ENCODE peak calls at places on chromosome 14, in four cellular contexts. D is endothelial cell of umbilical vein, G is uterus, W is esophagus muscularis mucosa. Y is an unnamed sample.

GRCh38 chr14:101020971-101021370 is 117.4 kb upstream of the RTL1 start:
- DNase-seq in G (no peak), D (no peak), W (peak; percentile 39), Y (no peak)

GRCh38 chr14:50067723-50068495 is 48.5 kb downstream of the VCPKMT start:
- DNase-seq in G (no peak), W (no peak), D (peak; percentile 38), Y (no peak)

GRCh38 chr14:63134801-63135200 is 69.4 kb upstream of the RHOJ start:
- DNase-seq in W (no peak), D (peak; percentile 15), G (no peak), Y (peak; percentile 12)

GRCh38 chr14:39267592-39268112 is 33.9 kb downstream of the MIA2 start:
- DNase-seq in W (no peak), G (no peak), D (no peak), Y (no peak)

GRCh38 chr14:39266871-39267591 is 33.3 kb downstream of the MIA2 start:
- DNase-seq in W (peak; percentile 93), G (peak; percentile 80), D (peak; percentile 86), Y (peak; percentile 92)

GRCh38 chr14:61343991-61344405 is 22.6 kb downstream of the PRKCH start:
- DNase-seq in G (no peak), D (no peak), W (no peak), Y (no peak)

GRCh38 chr14:102540310-102541028 is 30.9 kb upstream of the ANKRD9 start:
- DNase-seq in W (no peak), G (no peak), D (no peak), Y (no peak)

GRCh38 chr14:41280745-41281144 is 325.9 kb upstream of the LRFN5 start:
- DNase-seq in G (no peak), D (no peak), W (no peak), Y (peak; percentile 29)

GRCh38 chr14:77310041-77310440 is 10.6 kb downstream of the POMT2 start:
- DNase-seq in G (no peak), W (no peak), D (no peak), Y (no peak)

GRCh38 chr14:100622234-100622633 is 35.0 kb upstream of the BEGAIN start:
- DNase-seq in D (no peak), G (peak; percentile 8), W (no peak), Y (peak; percentile 38)

GRCh38 chr14:70808023-70808401 is 1.3 kb downstream of the MAP3K9 start:
- DNase-seq in G (no peak), W (no peak), D (no peak), Y (no peak)

GRCh38 chr14:67620217-67620789 is 583 bp downstream of the ARG2 start:
- DNase-seq in D (peak; percentile 31), W (no peak), G (peak; percentile 19), Y (no peak)

GRCh38 chr14:78412475-78412874 is 242.3 kb downstream of the NRXN3 start:
- DNase-seq in G (no peak), D (no peak), W (no peak), Y (no peak)
- TF ChIP-seq POLR2A in G (no peak), D (no peak), W (no peak), Y (no peak)

GRCh38 chr14:64990939-64991338 is 4.2 kb downstream of the FNTB start:
- DNase-seq in G (no peak), D (no peak), W (no peak), Y (no peak)

GRCh38 chr14:64990291-64990690 is 3.6 kb downstream of the FNTB start:
- DNase-seq in G (no peak), W (no peak), D (no peak), Y (peak; percentile 36)

GRCh38 chr14:64983439-64984310 is 3.0 kb upstream of the FNTB start:
- DNase-seq in G (no peak), D (peak; percentile 76), W (no peak), Y (peak; percentile 75)

GRCh38 chr14:64992328-64992885 is 5.7 kb downstream of the FNTB start:
- DNase-seq in W (no peak), D (no peak), G (no peak), Y (peak; percentile 68)

DNA sequence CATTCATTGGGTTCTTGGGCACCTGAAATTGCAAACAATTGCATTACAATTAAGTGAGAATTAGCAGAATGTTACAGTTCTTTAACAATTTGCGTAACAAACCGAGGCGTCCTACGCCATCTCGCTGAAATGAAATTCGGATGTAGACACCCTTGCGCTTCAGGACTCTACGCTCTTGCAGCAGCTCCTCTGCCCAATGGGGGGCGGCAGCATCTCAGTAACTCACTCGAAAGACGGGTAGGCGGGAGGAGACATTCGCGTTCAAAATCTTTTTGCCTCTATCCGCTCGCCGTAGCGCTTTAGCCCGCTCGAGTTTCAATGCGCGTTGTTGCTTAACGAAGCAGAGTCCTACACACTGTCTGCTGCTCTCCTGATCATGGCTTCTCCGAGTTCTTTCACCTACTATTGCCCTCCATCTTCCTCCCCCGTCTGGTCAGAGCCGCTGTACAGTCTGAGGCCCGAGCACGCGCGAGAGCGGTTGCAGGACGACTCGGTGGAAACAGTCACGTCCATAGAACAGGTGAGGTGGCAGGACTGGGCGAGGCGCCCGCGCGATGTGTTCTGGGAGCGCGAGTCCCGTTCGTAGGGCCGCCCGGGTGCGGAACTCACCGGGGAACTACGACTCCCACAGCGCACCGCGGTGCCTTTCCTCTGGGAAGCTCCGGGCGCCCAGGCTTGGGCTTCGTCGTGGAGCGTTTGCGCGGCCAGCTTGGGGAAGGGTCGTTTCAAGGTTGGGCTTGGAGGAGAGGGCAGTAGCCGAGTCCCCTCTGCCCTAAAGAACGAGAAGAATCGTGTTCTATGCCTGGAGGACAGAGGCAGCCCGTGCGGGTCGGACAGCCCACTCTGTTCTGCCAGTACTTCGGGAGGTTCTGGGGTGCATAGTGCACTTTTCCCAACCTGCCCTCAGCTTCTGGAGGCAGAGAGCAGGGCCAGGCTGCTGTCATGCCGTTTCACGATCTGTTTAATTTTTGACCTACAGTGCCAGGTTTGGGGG is at the start of gene FNTB:
- DNase-seq in D (peak; percentile 98), G (peak; percentile 95), W (peak; percentile 98), Y (peak; percentile 97)
- TF ChIP-seq POLR2A in D (peak; percentile 43), G (peak; percentile 37), W (no peak), Y (peak; percentile 69)

GRCh38 chr14:99602788-99603415 is 1.1 kb downstream of the CCDC85C start:
- DNase-seq in G (no peak), W (no peak), D (no peak), Y (no peak)

GRCh38 chr14:99600232-99600888 is 3.6 kb downstream of the CCDC85C start:
- DNase-seq in G (no peak), D (no peak), W (no peak), Y (no peak)

GRCh38 chr14:99603471-99603933 is 505 bp downstream of the CCDC85C start:
- DNase-seq in W (no peak), G (peak; percentile 48), D (peak; percentile 57), Y (peak; percentile 66)

GRCh38 chr14:99601301-99601945 is 2.6 kb downstream of the CCDC85C start:
- DNase-seq in D (no peak), W (no peak), G (no peak), Y (no peak)

DNA sequence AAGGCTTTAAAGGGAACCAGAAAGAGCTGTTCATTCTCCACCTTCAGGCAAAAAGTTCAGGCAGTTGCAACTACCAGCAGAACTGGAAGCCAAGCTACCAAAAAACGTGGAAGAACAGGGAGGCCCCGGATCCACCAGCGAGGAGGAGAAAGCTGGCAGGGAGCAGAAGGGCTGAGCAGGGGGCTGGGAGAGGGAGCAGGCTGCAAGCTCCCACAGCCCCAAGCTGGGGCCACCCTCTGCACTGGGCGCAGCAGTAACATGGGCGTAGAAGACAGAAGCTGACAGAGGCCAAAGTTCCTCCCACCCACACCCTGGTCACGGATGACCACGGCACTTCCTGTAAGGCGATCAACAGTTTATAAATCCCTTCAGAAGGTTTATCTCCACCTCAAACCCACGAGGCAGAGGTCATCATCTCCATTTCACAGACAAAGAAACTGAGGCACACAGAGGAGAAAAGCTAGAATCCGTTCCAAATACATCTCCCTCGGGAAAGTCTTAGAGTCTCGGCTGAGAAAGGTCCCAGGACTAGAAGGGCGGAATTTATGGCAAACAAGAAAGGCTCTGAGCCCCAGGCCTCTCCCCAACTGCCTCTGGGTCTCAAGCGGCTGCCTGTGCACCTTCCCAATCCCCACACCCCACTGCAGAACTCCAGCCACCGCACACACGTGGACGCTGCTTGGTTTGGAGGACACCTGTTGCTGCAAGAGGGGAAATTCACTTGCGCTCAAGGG is 1.8 kb downstream of the CCDC85C start:
- DNase-seq in W (no peak), G (no peak), D (no peak), Y (peak; percentile 38)
- TF ChIP-seq POLR2A in W (no peak), G (no peak), D (no peak), Y (no peak)

GRCh38 chr14:32059702-32060101 is 17.4 kb upstream of the ARHGAP5 start:
- DNase-seq in D (no peak), W (no peak), G (no peak), Y (no peak)
- TF ChIP-seq POLR2A in D (no peak), W (no peak), G (no peak), Y (no peak)

GRCh38 chr14:64654072-64654899 is 49.9 kb upstream of the PLEKHG3 start:
- DNase-seq in D (peak; percentile 85), G (no peak), W (no peak), Y (peak; percentile 85)
- TF ChIP-seq POLR2A in D (no peak), G (no peak), W (no peak), Y (no peak)

DNA sequence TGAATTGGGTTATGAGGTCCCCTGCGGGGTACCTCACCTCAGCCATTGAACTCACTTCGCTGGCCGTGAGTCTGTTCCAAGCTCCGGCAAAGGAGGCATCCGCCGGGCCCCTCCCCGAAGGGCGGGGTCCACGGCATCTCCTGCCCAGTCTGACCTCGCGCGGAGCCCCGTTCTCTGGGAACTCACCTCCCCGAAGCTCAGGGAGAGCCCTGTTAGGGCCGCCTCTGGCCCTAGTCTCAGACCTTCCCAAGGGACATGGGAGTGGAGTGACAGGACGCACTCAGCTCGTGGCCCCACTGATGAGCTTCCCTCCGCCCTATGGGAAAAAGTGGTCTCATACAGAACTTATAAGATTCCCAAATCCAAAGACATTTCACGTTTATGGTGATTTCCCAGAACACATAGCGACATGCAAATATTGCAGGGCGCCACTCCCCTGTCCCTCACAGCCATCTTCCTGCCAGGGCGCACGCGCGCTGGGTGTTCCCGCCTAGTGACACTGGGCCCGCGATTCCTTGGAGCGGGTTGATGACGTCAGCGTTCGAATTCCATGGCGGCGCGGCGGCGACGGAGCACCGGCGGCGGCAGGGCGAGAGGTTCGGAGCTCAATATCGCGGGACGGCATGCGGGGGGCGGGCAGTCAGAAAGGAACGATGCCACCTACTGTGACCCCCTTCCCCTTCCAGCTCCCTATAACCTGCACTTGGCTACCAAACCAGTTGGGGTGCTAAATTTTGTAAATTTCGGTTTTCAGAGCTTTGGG is at the start of gene PARP2:
- DNase-seq in W (peak; percentile 98), G (peak; percentile 95), D (peak; percentile 100), Y (peak; percentile 99)
- TF ChIP-seq POLR2A in W (peak; percentile 98), G (peak; percentile 84), D (peak; percentile 100), Y (peak; percentile 96)

DNA sequence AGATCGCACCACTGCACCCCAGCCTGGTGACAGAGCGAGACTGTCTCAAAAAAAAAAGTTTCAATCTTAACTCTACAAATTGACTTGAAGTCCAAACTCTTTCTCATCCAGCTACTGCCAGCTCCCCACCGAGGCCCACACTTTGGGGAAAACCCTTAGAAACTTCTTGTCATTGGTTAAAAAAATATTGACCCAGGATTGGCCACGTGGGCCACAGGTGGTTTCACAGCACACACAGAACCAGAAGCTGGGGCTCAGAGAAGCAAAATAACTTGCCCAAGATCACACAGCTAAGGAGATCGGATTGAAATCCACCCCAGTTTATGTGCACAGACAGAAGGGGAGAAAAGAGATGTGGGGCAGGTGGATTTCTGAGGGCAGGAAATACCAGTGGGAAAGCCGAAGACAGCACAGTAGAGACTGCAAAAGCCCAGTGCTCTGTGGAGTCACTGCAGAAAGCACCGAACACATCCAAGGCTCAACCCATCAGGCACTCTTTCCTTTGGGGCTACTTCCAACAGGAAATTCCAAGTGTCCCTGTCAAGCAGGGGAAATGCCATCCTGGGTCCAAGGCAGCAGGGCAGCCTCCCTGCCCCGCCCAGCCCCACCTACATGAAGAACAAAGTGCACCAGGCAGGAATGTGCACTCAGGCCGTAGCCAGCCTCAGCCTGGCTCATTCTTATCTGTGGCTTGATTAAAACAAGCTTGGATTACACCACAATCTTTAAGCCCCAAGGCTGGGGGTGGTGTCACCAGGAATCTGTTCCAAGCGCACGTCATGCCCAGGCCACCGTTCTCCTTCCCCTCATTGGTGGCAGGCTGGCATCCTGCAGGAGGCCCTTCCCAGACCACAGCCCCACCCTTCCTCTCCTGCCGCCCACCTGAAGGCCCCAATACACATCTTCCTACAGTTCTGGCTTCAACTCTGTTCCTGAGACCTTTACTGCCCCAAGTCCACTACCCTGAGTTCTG is 72.5 kb downstream of the ITPK1 start:
- DNase-seq in D (peak; percentile 22), G (no peak), W (no peak), Y (no peak)
- TF ChIP-seq POLR2A in D (peak; percentile 23), G (no peak), W (no peak), Y (no peak)